ENCODE peak calls at places on chromosomes 13 and 19, in eight cellular contexts. Q is GM04503; C is HS-5; H is stimulated activated naive CD8-positive, alpha-beta T cell treated with anti-CD3 and anti-CD28 coated beads, Interleukin-15, amount 100 ng/mL, for 72 hours; L is activated CD4-positive, alpha-beta T cell treated with anti-CD3 and anti-CD28 coated beads, Interleukin-2, amount 10 ng/mL, durations not matched to agents 7 days and 5 days; F is body of pancreas; R is cardiac muscle cell; B is left ventricle myocardium inferior. A is an unnamed sample.

GRCh38 chr13:30618938-30619289 is 1.2 kb downstream of the USPL1 start:
- DNase-seq in F (no peak), L (no peak), B (no peak), Q (no peak), C (no peak), R (no peak), H (no peak), A (no peak)

GRCh38 chr19:50333235-50333736 is 4.1 kb upstream of the KCNC3 start:
- DNase-seq in H (peak), C (no peak), L (peak), F (peak), B (peak), R (peak), Q (peak), A (peak)

GRCh38 chr19:16895467-16896097 is 6.8 kb downstream of the F2RL3 start:
- DNase-seq in C (no peak), Q (no peak), L (no peak), F (no peak), H (no peak), B (no peak), R (peak), A (no peak)

GRCh38 chr19:20167020-20167644 is at the start of gene ZNF486:
- DNase-seq in Q (peak), F (peak), H (peak), R (peak), L (peak), C (peak), B (peak), A (no peak)

GRCh38 chr13:100434010-100434763 is 154.4 kb downstream of the GGACT start:
- DNase-seq in Q (peak), B (no peak), L (no peak), C (no peak), H (no peak), R (peak), F (no peak), A (no peak)

GRCh38 chr13:41361501-41361900 is 50.4 kb downstream of the NAA16 start:
- DNase-seq in F (no peak), C (no peak), L (no peak), Q (no peak), R (no peak), B (no peak), H (no peak), A (no peak)

GRCh38 chr13:48660356-48661076 is 6.8 kb downstream of the CYSLTR2 start:
- DNase-seq in B (no peak), H (no peak), R (no peak), C (no peak), L (no peak), Q (no peak), F (no peak), A (no peak)

GRCh38 chr19:17873661-17874422 is 2.1 kb downstream of the SLC5A5 start:
- DNase-seq in L (peak), C (no peak), Q (no peak), H (peak), B (no peak), F (no peak), R (peak), A (peak)

GRCh38 chr13:49373699-49374098 is 70.2 kb downstream of the CAB39L start:
- DNase-seq in Q (no peak), L (no peak), C (no peak), R (peak), F (no peak), B (no peak), H (no peak), A (no peak)

GRCh38 chr19:29263305-29264080 is 50.5 kb upstream of the UQCRFS1 start:
- DNase-seq in C (no peak), H (peak), Q (no peak), L (peak), B (peak), R (peak), F (peak), A (peak)

GRCh38 chr13:37485766-37486165 is 112.8 kb downstream of the POSTN start:
- DNase-seq in F (no peak), H (no peak), C (no peak), R (peak), B (no peak), Q (no peak), L (no peak), A (no peak)

GRCh38 chr13:74641586-74641985 is 507.4 kb upstream of the KLF12 start:
- DNase-seq in B (no peak), F (no peak), Q (peak), R (no peak), H (no peak), C (no peak), L (no peak), A (no peak)

GRCh38 chr13:28258401-28258800 is 120.1 kb downstream of the PAN3 start:
- DNase-seq in Q (no peak), H (no peak), F (no peak), L (no peak), R (no peak), C (no peak), B (no peak), A (no peak)

GRCh38 chr13:51697181-51697580 is 106.8 kb downstream of the DHRS12 start:
- DNase-seq in Q (no peak), H (no peak), B (no peak), F (no peak), R (no peak), L (no peak), C (no peak), A (no peak)

GRCh38 chr19:2255982-2256685 is at the start of gene JSRP1:
- DNase-seq in F (no peak), R (no peak), C (no peak), L (no peak), B (no peak), H (no peak), Q (no peak), A (no peak)

GRCh38 chr19:55231391-55232283 is 3.1 kb upstream of the TMEM86B start:
- DNase-seq in H (no peak), F (no peak), Q (no peak), C (no peak), L (no peak), R (no peak), B (no peak), A (no peak)

GRCh38 chr19:45137179-45137761 is 23.5 kb downstream of the NKPD1 start:
- DNase-seq in R (peak), C (no peak), H (no peak), B (peak), L (no peak), Q (no peak), F (no peak), A (no peak)

GRCh38 chr19:55766466-55766865 is 2.5 kb upstream of the RFPL4AL1 start:
- DNase-seq in C (no peak), F (no peak), R (no peak), L (no peak), Q (no peak), B (no peak), H (no peak), A (no peak)

GRCh38 chr13:101755228-101755887 is 302.9 kb downstream of the ITGBL1 start:
- DNase-seq in R (no peak), F (no peak), C (no peak), L (no peak), H (no peak), B (no peak), Q (no peak), A (no peak)

GRCh38 chr19:47779524-47780214 is 1.2 kb downstream of the SELENOW start:
- DNase-seq in R (no peak), B (peak), Q (no peak), L (no peak), H (no peak), C (no peak), F (peak), A (no peak)

GRCh38 chr19:45071969-45072790 is 4.1 kb downstream of the ZNF296 start:
- DNase-seq in L (no peak), C (no peak), F (no peak), Q (no peak), H (no peak), R (no peak), B (no peak), A (no peak)

GRCh38 chr19:13315495-13315894 is 165.3 kb downstream of the IER2 start:
- DNase-seq in B (no peak), H (no peak), Q (no peak), C (no peak), R (no peak), F (no peak), L (no peak), A (no peak)

GRCh38 chr19:17627161-17627560 is 61.0 kb downstream of the UNC13A start:
- DNase-seq in R (no peak), H (no peak), F (no peak), Q (no peak), L (no peak), B (no peak), C (no peak), A (no peak)

GRCh38 chr13:64289702-64290101 is 2874.1 kb upstream of the PCDH20 start:
- DNase-seq in C (no peak), R (no peak), L (no peak), H (no peak), B (no peak), Q (no peak), F (no peak), A (no peak)

GRCh38 chr19:16791942-16792341 is 37.3 kb upstream of the SIN3B start:
- DNase-seq in B (no peak), C (no peak), R (no peak), L (no peak), F (no peak), H (no peak), Q (no peak), A (no peak)

GRCh38 chr13:41019027-41019487 is at the start of gene ELF1:
- DNase-seq in C (peak), L (peak), R (peak), H (peak), Q (no peak), B (no peak), F (peak), A (peak)

GRCh38 chr19:41935781-41936415 is 7.6 kb upstream of the ERFL start:
- DNase-seq in R (no peak), F (no peak), B (no peak), L (no peak), C (no peak), Q (no peak), H (no peak), A (no peak)

GRCh38 chr19:18589380-18590272 is 1.0 kb downstream of the REX1BD start:
- DNase-seq in H (peak), Q (no peak), F (peak), L (peak), C (peak), B (peak), R (peak), A (peak)

GRCh38 chr13:41597348-41598041 is 140.1 kb downstream of the RGCC start:
- DNase-seq in F (no peak), C (no peak), L (no peak), Q (no peak), R (no peak), H (no peak), B (no peak), A (no peak)

GRCh38 chr13:100826441-100826840 is 151.8 kb upstream of the TMTC4 start:
- DNase-seq in H (no peak), C (no peak), B (no peak), R (no peak), L (no peak), Q (no peak), F (no peak), A (no peak)

GRCh38 chr13:75798353-75799245 is 162.5 kb downstream of the LMO7 start:
- DNase-seq in H (no peak), Q (peak), C (no peak), R (peak), B (no peak), F (no peak), L (no peak), A (no peak)

GRCh38 chr19:10279737-10280442 is 6.9 kb upstream of the ICAM4 start:
- DNase-seq in C (no peak), L (no peak), Q (no peak), F (no peak), R (no peak), B (no peak), H (no peak), A (no peak)

GRCh38 chr19:2337329-2337707 is 8.8 kb downstream of the SPPL2B start:
- DNase-seq in R (peak), L (no peak), B (no peak), H (no peak), F (peak), Q (no peak), C (no peak), A (peak)

GRCh38 chr19:755063-755462 is 4.2 kb downstream of the MISP start:
- DNase-seq in F (no peak), C (no peak), Q (no peak), R (no peak), H (no peak), L (no peak), B (no peak), A (no peak)

A was measured in HEK293T.